ENCODE peak calls at places on chromosomes 13 and 19, in seven cellular contexts. X, R, A, L, F, I and D are unnamed samples. For H3K4me1, the result is how much of the 10 kb centered on the place peaks cover.

GRCh38 chr13:50969691-50970090 is 60.1 kb downstream of the RNASEH2B start:
- DNase-seq in X (no peak), R (no peak), A (no peak), L (no peak), F (no peak), I (no peak), D (no peak)

GRCh38 chr19:13748169-13748884 is 16.0 kb upstream of the MRI1 start:
- DNase-seq in X (no peak), R (peak), A (peak), L (no peak), F (no peak), I (no peak), D (no peak)

GRCh38 chr13:109383683-109384082 is 402.7 kb downstream of the IRS2 start:
- DNase-seq in X (peak), R (peak), A (peak), L (no peak), F (no peak), I (no peak), D (no peak)

GRCh38 chr19:47158879-47159509 is 28.4 kb downstream of the SAE1 start:
- DNase-seq in X (no peak), R (peak), A (peak), L (peak), F (no peak), I (no peak), D (no peak)

GRCh38 chr19:19628499-19629134 is 597 bp upstream of the LPAR2 start:
- DNase-seq in X (no peak), R (peak), A (no peak), L (peak), F (no peak), I (no peak), D (peak)

GRCh38 chr19:33219261-33219812 is 6.3 kb downstream of the SLC7A10 start:
- DNase-seq in X (no peak), R (no peak), A (no peak), L (no peak), F (no peak), I (no peak), D (no peak)

GRCh38 chr19:42048992-42049391 is 21.0 kb downstream of the GRIK5 start:
- DNase-seq in X (no peak), R (no peak), A (no peak), L (no peak), F (no peak), I (no peak), D (no peak)

GRCh38 chr19:2544576-2545415 is 68.9 kb downstream of the GADD45B start:
- DNase-seq in X (no peak), R (no peak), A (no peak), L (no peak), F (no peak), I (peak), D (no peak)

GRCh38 chr13:69234171-69234570 is 873.5 kb upstream of the ATXN8OS start:
- DNase-seq in X (no peak), R (no peak), A (no peak), L (no peak), F (no peak), I (no peak), D (no peak)

GRCh38 chr19:15583346-15583745 is 31.7 kb upstream of the CYP4F8 start:
- DNase-seq in X (no peak), R (no peak), A (no peak), L (no peak), F (no peak), I (no peak), D (peak)

GRCh38 chr19:47650695-47651094 is 41.8 kb downstream of the BICRA start:
- DNase-seq in X (no peak), R (no peak), A (no peak), L (no peak), F (no peak), I (no peak), D (no peak)

GRCh38 chr19:55372316-55373081 is 2.2 kb upstream of the IL11 start:
- DNase-seq in X (no peak), R (peak), A (no peak), L (no peak), F (no peak), I (no peak), D (no peak)

GRCh38 chr19:388691-389090 is 20.3 kb downstream of the C2CD4C start:
- DNase-seq in X (no peak), R (no peak), A (no peak), L (no peak), F (no peak), I (no peak), D (no peak)

GRCh38 chr13:46687810-46688209 is 109.2 kb downstream of the ESD start:
- DNase-seq in X (no peak), R (peak), A (no peak), L (no peak), F (no peak), I (no peak), D (no peak)

GRCh38 chr13:111790621-111791020 is 276.3 kb upstream of the SOX1 start:
- DNase-seq in X (peak), R (no peak), A (no peak), L (no peak), F (no peak), I (no peak), D (no peak)

GRCh38 chr19:30253581-30253996 is 118.6 kb upstream of the ZNF536 start:
- DNase-seq in X (no peak), R (no peak), A (no peak), L (no peak), F (no peak), I (no peak), D (no peak)

GRCh38 chr19:23554548-23554947 is 132.5 kb downstream of the ZNF675 start:
- DNase-seq in X (no peak), R (peak), A (no peak), L (no peak), F (no peak), I (no peak), D (no peak)

GRCh38 chr19:42092350-42092749 is 16.4 kb downstream of the ZNF574 start:
- DNase-seq in X (no peak), R (peak), A (peak), L (no peak), F (no peak), I (no peak), D (peak)

GRCh38 chr19:19460761-19461265 is 54.5 kb downstream of the TSSK6 start:
- DNase-seq in X (peak), R (no peak), A (peak), L (peak), F (no peak), I (peak), D (peak)

GRCh38 chr19:19321143-19321577 is 531 bp downstream of the MAU2 start:
- DNase-seq in X (no peak), R (no peak), A (peak), L (peak), F (no peak), I (no peak), D (no peak)

GRCh38 chr13:76976488-76976887 is 15.4 kb upstream of the CLN5 start:
- DNase-seq in X (no peak), R (peak), A (no peak), L (no peak), F (no peak), I (no peak), D (no peak)

GRCh38 chr13:30905932-30906383 is at the start of gene MEDAG:
- DNase-seq in X (peak), R (no peak), A (peak), L (no peak), F (peak), I (peak), D (no peak)

GRCh38 chr19:10915511-10916091 is 12.8 kb downstream of the YIPF2 start:
- DNase-seq in X (no peak), R (peak), A (no peak), L (no peak), F (no peak), I (no peak), D (peak)

GRCh38 chr13:102817907-102818306 is 19.0 kb downstream of the BIVM start:
- DNase-seq in X (no peak), R (no peak), A (no peak), L (no peak), F (no peak), I (no peak), D (no peak)

GRCh38 chr13:34208326-34208725 is 390.4 kb downstream of the RFC3 start:
- DNase-seq in X (no peak), R (no peak), A (no peak), L (no peak), F (no peak), I (no peak), D (no peak)

GRCh38 chr13:31322025-31322424 is 122.2 kb downstream of the B3GLCT start:
- DNase-seq in X (peak), R (no peak), A (no peak), L (no peak), F (no peak), I (peak), D (no peak)

GRCh38 chr13:51981355-51981754 is 29.9 kb downstream of the ATP7B start:
- DNase-seq in X (no peak), R (no peak), A (no peak), L (no peak), F (no peak), I (no peak), D (no peak)

GRCh38 chr13:32023698-32024097 is 7.9 kb upstream of the FRY start:
- DNase-seq in X (no peak), R (no peak), A (peak), L (no peak), F (no peak), I (no peak), D (no peak)

GRCh38 chr13:30881191-30881651 is 24.9 kb upstream of the MEDAG start:
- DNase-seq in X (no peak), R (no peak), A (no peak), L (no peak), F (peak), I (peak), D (no peak)

GRCh38 chr13:106513025-106513424 is 22.4 kb downstream of the EFNB2 start:
- DNase-seq in X (no peak), R (no peak), A (peak), L (no peak), F (no peak), I (no peak), D (no peak)

GRCh38 chr19:36962346-36962745 is 46.2 kb downstream of the ZNF568 start:
- DNase-seq in X (no peak), R (no peak), A (no peak), L (no peak), F (no peak), I (no peak), D (no peak)

GRCh38 chr19:36963262-36963661 is 47.1 kb downstream of the ZNF568 start:
- DNase-seq in X (no peak), R (no peak), A (no peak), L (no peak), F (no peak), I (no peak), D (no peak)
- H3K27ac ChIP-seq in X (no peak), R (no peak), A (no peak), L (no peak), F (no peak), I (no peak), D (no peak)

DNA sequence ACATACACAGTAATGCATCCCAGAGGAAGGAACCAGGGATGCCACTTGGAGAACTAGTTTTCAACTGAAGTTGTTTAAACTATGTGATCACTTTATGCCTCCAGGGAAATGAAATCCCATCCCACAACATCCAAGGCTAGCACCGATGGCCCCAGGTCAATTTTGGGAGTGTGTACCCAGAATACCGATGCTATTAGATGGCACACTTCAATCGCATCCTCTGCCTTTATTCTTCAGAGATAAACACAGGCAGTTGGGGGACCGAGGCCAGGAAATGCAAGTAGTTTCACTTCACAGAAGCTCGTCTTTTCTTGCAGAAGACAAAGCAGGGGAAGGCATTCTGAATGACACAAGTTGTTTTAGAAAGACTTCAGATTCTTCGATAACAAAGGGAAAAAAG is 13.8 kb downstream of the STK24 start:
- DNase-seq in X (no peak), R (no peak), A (no peak), L (peak), F (no peak), I (no peak), D (no peak)
- H3K4me1 ChIP-seq in X (half or more), R (under half), A (under half), L (half or more), F (under half), I (half or more), D (half or more)

GRCh38 chr13:114315074-114315785 is 927 bp downstream of the CHAMP1 start:
- DNase-seq in X (no peak), R (no peak), A (peak), L (peak), F (no peak), I (no peak), D (no peak)
- H3K27ac ChIP-seq in X (peak), R (peak), A (no peak), L (peak), F (peak), I (peak), D (peak)

GRCh38 chr19:35123573-35123972 is 8.0 kb downstream of the FXYD3 start:
- DNase-seq in X (no peak), R (peak), A (no peak), L (no peak), F (peak), I (peak), D (peak)
- H3K4me1 ChIP-seq in X (under half), R (half or more), A (under half), L (under half), F (under half), I (under half), D (half or more)